ENCODE peak calls at places on chromosome 7, in four cellular contexts. R is sciatic nerve, S is islet precursor cell, P is NCI-H1694. I is an unnamed sample.

GRCh38 chr7:125030756-125031387 is 101.2 kb upstream of the POT1 start:
- DNase-seq in R (no peak), S (no peak), P (no peak), I (no peak)

GRCh38 chr7:1040790-1041189 is 3.6 kb upstream of the GPR146 start:
- DNase-seq in R (no peak), S (no peak), P (peak; percentile 60), I (no peak)

GRCh38 chr7:91620827-91621226 is 259.7 kb downstream of the MTERF1 start:
- DNase-seq in R (no peak), S (no peak), P (no peak), I (no peak)

GRCh38 chr7:135925205-135925604 is 52.0 kb downstream of the MTPN start:
- DNase-seq in R (no peak), S (no peak), P (no peak), I (no peak)

GRCh38 chr7:111059826-111060225 is 31.1 kb upstream of the LRRN3 start:
- DNase-seq in R (no peak), S (no peak), P (no peak), I (no peak)

GRCh38 chr7:148402159-148402558 is 188.4 kb upstream of the C7orf33 start:
- DNase-seq in R (no peak), S (no peak), P (peak; percentile 25), I (no peak)

GRCh38 chr7:87146740-87147386 is 5.4 kb upstream of the DMTF1 start:
- DNase-seq in R (no peak), S (no peak), P (no peak), I (peak; percentile 35)

GRCh38 chr7:74388880-74389415 is 64.8 kb upstream of the GTF2IRD1 start:
- DNase-seq in R (no peak), S (no peak), P (no peak), I (no peak)

GRCh38 chr7:24457215-24457549 is 116.1 kb upstream of the PALS2 start:
- DNase-seq in R (no peak), S (no peak), P (no peak), I (no peak)

GRCh38 chr7:39527296-39527695 is 38.9 kb upstream of the YAE1 start:
- DNase-seq in R (no peak), S (no peak), P (no peak), I (no peak)

GRCh38 chr7:106543221-106543757 is 117.7 kb downstream of the CCDC71L start:
- DNase-seq in R (no peak), S (no peak), P (no peak), I (no peak)

GRCh38 chr7:111429781-111430180 is 132.5 kb downstream of the IMMP2L start:
- DNase-seq in R (no peak), S (no peak), P (no peak), I (no peak)

GRCh38 chr7:96548664-96549063 is 161.0 kb downstream of the SEM1 start:
- DNase-seq in R (no peak), S (no peak), P (no peak), I (no peak)

GRCh38 chr7:51141451-51141971 is 175.1 kb downstream of the COBL start:
- DNase-seq in R (no peak), S (peak; percentile 72), P (peak; percentile 60), I (no peak)

GRCh38 chr7:99407849-99408346 is 499 bp downstream of the PDAP1 start:
- DNase-seq in R (peak; percentile 81), S (peak; percentile 73), P (no peak), I (peak; percentile 69)